ENCODE peak calls at places on chromosome 11, in four cellular contexts. A is CD8-positive, alpha-beta T cell; T is right atrium auricular region; V is endodermal cell. M is an unnamed sample.

GRCh38 chr11:75547617-75548054 is 14.4 kb upstream of the SERPINH1 start:
- DNase-seq in A (no peak), T (peak; percentile 86), V (peak; percentile 92), M (peak; percentile 91)

GRCh38 chr11:12213920-12214319 is 103.5 kb downstream of the MICAL2 start:
- DNase-seq in A (no peak), T (no peak), V (no peak), M (peak; percentile 87)

GRCh38 chr11:57527056-57527631 is 3.4 kb downstream of the TIMM10 start:
- DNase-seq in A (peak; percentile 61), T (peak; percentile 77), V (peak; percentile 92), M (peak; percentile 68)

GRCh38 chr11:116052603-116053537 is 548.7 kb upstream of the CADM1 start:
- DNase-seq in A (no peak), T (no peak), V (no peak), M (no peak)

GRCh38 chr11:8788616-8789015 is 106.0 kb downstream of the RPL27A start:
- DNase-seq in A (no peak), T (no peak), V (no peak), M (no peak)

GRCh38 chr11:117231637-117232021 is 244 bp downstream of the PCSK7 start:
- DNase-seq in A (no peak), T (no peak), V (no peak), M (peak; percentile 89)

GRCh38 chr11:86490582-86490981 is 115.9 kb downstream of the CCDC81 start:
- DNase-seq in A (no peak), T (no peak), V (no peak), M (no peak)

GRCh38 chr11:113305440-113306336 is 8.7 kb upstream of the TTC12 start:
- DNase-seq in A (peak; percentile 55), T (peak; percentile 69), V (peak; percentile 93), M (peak; percentile 86)

GRCh38 chr11:250740-251299 is 14.0 kb downstream of the PSMD13 start:
- DNase-seq in A (peak; percentile 78), T (no peak), V (peak; percentile 93), M (no peak)

GRCh38 chr11:64637346-64638016 is 46.5 kb downstream of the SLC22A12 start:
- DNase-seq in A (no peak), T (no peak), V (no peak), M (no peak)

GRCh38 chr11:127733552-127733951 is 733.0 kb upstream of the KIRREL3 start:
- DNase-seq in A (no peak), T (no peak), V (peak; percentile 68), M (no peak)

GRCh38 chr11:65692367-65692766 is 19.7 kb upstream of the KAT5 start:
- DNase-seq in A (no peak), T (no peak), V (peak; percentile 49), M (no peak)

GRCh38 chr11:118956094-118956846 is at the start of gene UPK2:
- DNase-seq in A (peak; percentile 84), T (peak; percentile 89), V (peak; percentile 98), M (peak; percentile 98)

GRCh38 chr11:85232559-85232958 is 394.6 kb downstream of the DLG2 start:
- DNase-seq in A (no peak), T (no peak), V (no peak), M (no peak)

GRCh38 chr11:126611438-126611837 is 256.0 kb downstream of the ST3GAL4 start:
- DNase-seq in A (no peak), T (no peak), V (no peak), M (no peak)

GRCh38 chr11:79121351-79121750 is 319.5 kb downstream of the TENM4 start:
- DNase-seq in A (no peak), T (no peak), V (no peak), M (no peak)

GRCh38 chr11:83047515-83048225 is 24.0 kb downstream of the RAB30 start:
- DNase-seq in A (no peak), T (no peak), V (no peak), M (no peak)

GRCh38 chr11:57479925-57480324 is 19.6 kb downstream of the RTN4RL2 start:
- DNase-seq in A (no peak), T (no peak), V (no peak), M (peak; percentile 79)

GRCh38 chr11:45665206-45665932 is at the start of gene CHST1:
- DNase-seq in A (no peak), T (no peak), V (peak; percentile 76), M (peak; percentile 94)

GRCh38 chr11:85673422-85673821 is 8.5 kb upstream of the CREBZF start:
- DNase-seq in A (no peak), T (no peak), V (no peak), M (no peak)

GRCh38 chr11:130051077-130051476 is 18.6 kb upstream of the APLP2 start:
- DNase-seq in A (no peak), T (no peak), V (no peak), M (no peak)

GRCh38 chr11:65576232-65576866 is 496 bp downstream of the EHBP1L1 start:
- DNase-seq in A (no peak), T (no peak), V (no peak), M (peak; percentile 94)

GRCh38 chr11:34356918-34357645 is 728 bp downstream of the ABTB2 start:
- DNase-seq in A (peak; percentile 16), T (peak; percentile 68), V (peak; percentile 89), M (peak; percentile 85)

GRCh38 chr11:115929618-115930129 is 425.5 kb upstream of the CADM1 start:
- DNase-seq in A (no peak), T (no peak), V (no peak), M (no peak)

GRCh38 chr11:20962581-20962980 is 293.2 kb downstream of the NELL1 start:
- DNase-seq in A (no peak), T (no peak), V (no peak), M (no peak)

GRCh38 chr11:114081641-114082414 is 22.3 kb downstream of the ZBTB16 start:
- DNase-seq in A (no peak), T (no peak), V (no peak), M (peak; percentile 89)

GRCh38 chr11:133803026-133803425 is 42.3 kb downstream of the SPATA19 start:
- DNase-seq in A (no peak), T (no peak), V (no peak), M (no peak)

DNA sequence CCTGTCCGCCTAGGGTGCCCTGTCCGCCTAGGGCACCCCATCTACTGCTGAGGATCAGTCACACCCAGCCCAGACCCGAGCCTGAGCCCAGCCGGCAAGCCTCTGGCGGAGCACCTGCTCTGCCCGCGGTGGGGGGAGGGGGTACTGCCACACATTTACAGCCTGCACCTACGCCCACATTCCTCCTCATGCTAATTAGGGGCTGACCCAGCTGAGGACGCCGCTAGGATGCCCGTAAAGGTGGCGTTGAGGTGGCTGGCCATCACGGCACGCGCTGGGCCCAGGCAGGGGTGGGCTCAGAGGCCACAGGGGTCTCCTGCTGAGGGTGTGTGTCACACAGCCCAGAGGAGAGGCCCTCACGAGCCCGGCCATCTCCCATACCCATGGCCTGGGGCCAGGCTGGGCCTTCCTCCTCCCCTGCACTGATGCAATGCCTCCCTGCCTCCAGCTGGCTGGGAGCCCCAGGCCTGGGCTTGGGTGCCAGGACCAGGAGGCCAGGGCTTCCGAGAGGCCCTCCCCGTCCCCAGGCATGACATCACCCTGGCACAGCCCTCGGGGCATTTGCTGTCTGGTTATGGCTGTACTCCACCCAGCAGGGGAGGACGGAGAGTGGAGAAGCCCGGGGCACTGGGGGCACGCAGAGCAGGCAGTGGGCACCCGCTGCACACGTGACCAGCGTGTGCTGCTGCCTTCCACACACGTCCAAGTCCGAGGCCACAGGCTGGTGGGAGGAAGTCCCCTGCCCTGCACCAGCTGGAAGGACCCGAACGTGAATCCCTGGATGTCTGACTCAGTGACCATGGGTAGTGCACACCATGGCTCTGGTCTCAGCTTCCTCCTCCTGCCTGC is 12.7 kb downstream of the DUSP8 start:
- DNase-seq in A (no peak), T (peak; percentile 93), V (peak; percentile 82), M (peak; percentile 100)
- H3K4me1 ChIP-seq in A (no peaks in the 10 kb centered on the region), T (no peaks in the 10 kb centered on the region), V (peaks cover 4% of the 10 kb centered on the region), M (peaks cover 15% of the 10 kb centered on the region)

GRCh38 chr11:88799749-88800500 is 265.9 kb downstream of the GRM5 start:
- DNase-seq in A (no peak), T (no peak), V (no peak), M (no peak)
- H3K27me3 ChIP-seq in A (no peaks in the 10 kb centered on the region), T (no peaks in the 10 kb centered on the region), V (no peaks in the 10 kb centered on the region), M (no peaks in the 10 kb centered on the region)

GRCh38 chr11:62061356-62062222 is 62.2 kb upstream of the INCENP start:
- DNase-seq in A (no peak), T (no peak), V (no peak), M (no peak)
- TF ChIP-seq CTCF in A (no peak), T (no peak), V (peak; percentile 62), M (no peak)

GRCh38 chr11:131095501-131096185 is 179.4 kb upstream of the SNX19 start:
- DNase-seq in A (no peak), T (no peak), V (no peak), M (no peak)

GRCh38 chr11:131099013-131099412 is 182.7 kb upstream of the SNX19 start:
- DNase-seq in A (no peak), T (no peak), V (no peak), M (no peak)

GRCh38 chr11:131094828-131095227 is 178.5 kb upstream of the SNX19 start:
- DNase-seq in A (no peak), T (no peak), V (no peak), M (no peak)

DNA sequence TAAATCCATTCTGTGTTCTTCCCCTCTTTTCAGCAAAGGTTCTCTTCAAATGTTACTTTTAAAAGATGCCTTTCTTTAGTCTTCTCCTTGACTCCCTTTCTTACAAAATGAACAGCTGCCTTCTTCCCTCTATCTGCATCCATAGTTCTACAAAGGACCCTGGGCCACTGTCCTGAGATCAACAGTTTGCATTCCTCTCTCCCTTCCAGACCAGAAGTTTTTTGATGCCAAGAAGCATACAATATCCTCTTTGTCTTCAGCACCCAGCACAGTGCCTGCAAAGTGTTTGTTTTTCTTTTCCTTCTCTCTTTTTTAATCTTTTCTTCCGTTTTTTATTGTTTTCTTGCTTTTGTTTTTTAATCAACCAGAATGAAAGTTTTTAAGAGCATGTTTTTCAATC is 183.5 kb upstream of the SNX19 start:
- DNase-seq in A (no peak), T (no peak), V (no peak), M (no peak)
- H3K4me1 ChIP-seq in A (no peaks in the 10 kb centered on the region), T (no peaks in the 10 kb centered on the region), V (no peaks in the 10 kb centered on the region), M (no peaks in the 10 kb centered on the region)

DNA sequence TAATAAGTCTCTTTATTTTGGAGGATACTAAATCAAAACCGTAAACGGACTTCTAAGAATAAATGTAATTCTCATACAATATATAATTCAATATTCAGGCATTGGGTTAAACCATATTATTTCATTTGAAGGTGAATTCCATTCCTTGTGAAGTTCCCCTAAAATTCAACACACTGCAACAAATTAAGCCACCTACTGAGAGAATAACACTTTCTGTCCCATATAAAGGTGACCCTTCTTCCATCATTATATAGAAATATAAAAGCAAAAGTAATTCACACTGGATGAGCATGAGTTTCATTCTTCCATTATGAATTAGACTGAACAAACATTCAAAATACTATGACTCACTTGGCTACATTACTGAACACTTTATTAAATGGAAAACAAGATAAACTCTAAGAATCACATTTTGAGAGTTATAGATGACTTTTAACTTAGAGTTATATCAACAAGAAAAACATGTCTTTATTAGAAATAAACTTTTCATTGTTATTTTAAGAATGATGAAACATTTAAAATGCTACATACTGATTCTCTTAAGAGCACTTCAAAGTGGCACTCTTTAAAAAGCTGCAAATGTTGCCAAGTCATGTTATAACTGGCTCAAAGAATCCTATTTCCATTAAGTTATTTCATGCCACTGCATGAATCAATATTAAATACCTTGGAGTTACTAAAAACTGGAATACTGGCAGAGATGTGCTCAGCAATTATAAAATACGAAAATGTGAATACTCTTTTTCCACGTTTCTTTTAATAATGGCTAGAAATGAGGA is 2.7 kb downstream of the SESN3 start:
- DNase-seq in A (no peak), T (no peak), V (no peak), M (peak; percentile 73)
- H3K27me3 ChIP-seq in A (no peaks in the 10 kb centered on the region), T (no peaks in the 10 kb centered on the region), V (peaks cover 12% of the 10 kb centered on the region), M (no peaks in the 10 kb centered on the region)

M was measured in osteoblast.